ENCODE peak calls at places on chromosomes 16 and 17, in nine cellular contexts. One of them, this sample, is unnamed.

GRCh38 chr16:52603015-52603414 is 56.1 kb upstream of the TOX3 start:
- DNase-seq in CD4-positive, alpha-beta T cell: no peak
- DNase-seq in endothelial cell: no peak
- DNase-seq in AG04449: no peak
- DNase-seq in HCT116: no peak
- DNase-seq in suprapubic skin: no peak
- DNase-seq in activated CD8-positive, alpha-beta T cell treated with anti-CD3 and anti-CD28 coated beads for 36 hours: no peak
- DNase-seq in fibroblast of the aortic adventitia: no peak
- DNase-seq in BJ: no peak
- DNase-seq in this sample: no peak

GRCh38 chr17:28406478-28406824 is 439 bp upstream of the SLC46A1 start:
- DNase-seq in endothelial cell: no peak
- DNase-seq in fibroblast of the aortic adventitia: no peak
- DNase-seq in activated CD8-positive, alpha-beta T cell treated with anti-CD3 and anti-CD28 coated beads for 36 hours: no peak
- DNase-seq in suprapubic skin: no peak
- DNase-seq in BJ: no peak
- DNase-seq in CD4-positive, alpha-beta T cell: no peak
- DNase-seq in HCT116: no peak
- DNase-seq in AG04449: no peak
- DNase-seq in this sample: no peak

GRCh38 chr17:47949951-47950350 is 7.7 kb downstream of the PRR15L start:
- DNase-seq in CD4-positive, alpha-beta T cell: no peak
- DNase-seq in activated CD8-positive, alpha-beta T cell treated with anti-CD3 and anti-CD28 coated beads for 36 hours: no peak
- DNase-seq in BJ: no peak
- DNase-seq in AG04449: no peak
- DNase-seq in endothelial cell: no peak
- DNase-seq in fibroblast of the aortic adventitia: no peak
- DNase-seq in HCT116: no peak
- DNase-seq in suprapubic skin: no peak
- DNase-seq in this sample: no peak

GRCh38 chr16:2033057-2033911 is 6.6 kb downstream of the NHERF2 start:
- DNase-seq in endothelial cell: no peak
- DNase-seq in suprapubic skin: no peak
- DNase-seq in BJ: peak; percentile 16
- DNase-seq in HCT116: no peak
- DNase-seq in activated CD8-positive, alpha-beta T cell treated with anti-CD3 and anti-CD28 coated beads for 36 hours: peak; percentile 29
- DNase-seq in AG04449: no peak
- DNase-seq in fibroblast of the aortic adventitia: peak; percentile 61
- DNase-seq in CD4-positive, alpha-beta T cell: no peak
- DNase-seq in this sample: peak; percentile 74

GRCh38 chr17:39001703-39002637 is 34.8 kb upstream of the FBXO47 start:
- DNase-seq in fibroblast of the aortic adventitia: peak; percentile 95
- DNase-seq in endothelial cell: no peak
- DNase-seq in suprapubic skin: peak; percentile 91
- DNase-seq in CD4-positive, alpha-beta T cell: no peak
- DNase-seq in activated CD8-positive, alpha-beta T cell treated with anti-CD3 and anti-CD28 coated beads for 36 hours: no peak
- DNase-seq in AG04449: no peak
- DNase-seq in HCT116: no peak
- DNase-seq in BJ: peak; percentile 68
- DNase-seq in this sample: no peak

GRCh38 chr17:73653810-73654209 is 9.6 kb upstream of the SDK2 start:
- DNase-seq in endothelial cell: no peak
- DNase-seq in HCT116: no peak
- DNase-seq in fibroblast of the aortic adventitia: no peak
- DNase-seq in suprapubic skin: no peak
- DNase-seq in CD4-positive, alpha-beta T cell: no peak
- DNase-seq in BJ: no peak
- DNase-seq in activated CD8-positive, alpha-beta T cell treated with anti-CD3 and anti-CD28 coated beads for 36 hours: no peak
- DNase-seq in AG04449: no peak
- DNase-seq in this sample: no peak

GRCh38 chr17:40337351-40337750 is 27.2 kb downstream of the GJD3 start:
- DNase-seq in AG04449: no peak
- DNase-seq in endothelial cell: no peak
- DNase-seq in CD4-positive, alpha-beta T cell: no peak
- DNase-seq in activated CD8-positive, alpha-beta T cell treated with anti-CD3 and anti-CD28 coated beads for 36 hours: no peak
- DNase-seq in suprapubic skin: no peak
- DNase-seq in BJ: no peak
- DNase-seq in fibroblast of the aortic adventitia: no peak
- DNase-seq in HCT116: no peak
- DNase-seq in this sample: no peak

GRCh38 chr16:51154271-51155171 is 3.5 kb upstream of the SALL1 start:
- DNase-seq in suprapubic skin: no peak
- DNase-seq in fibroblast of the aortic adventitia: no peak
- DNase-seq in endothelial cell: peak; percentile 22
- DNase-seq in HCT116: no peak
- DNase-seq in activated CD8-positive, alpha-beta T cell treated with anti-CD3 and anti-CD28 coated beads for 36 hours: no peak
- DNase-seq in BJ: no peak
- DNase-seq in AG04449: no peak
- DNase-seq in CD4-positive, alpha-beta T cell: no peak
- DNase-seq in this sample: no peak

GRCh38 chr17:29010586-29010985 is 4.8 kb upstream of the SEZ6 start:
- DNase-seq in HCT116: no peak
- DNase-seq in activated CD8-positive, alpha-beta T cell treated with anti-CD3 and anti-CD28 coated beads for 36 hours: no peak
- DNase-seq in AG04449: no peak
- DNase-seq in fibroblast of the aortic adventitia: no peak
- DNase-seq in endothelial cell: no peak
- DNase-seq in suprapubic skin: no peak
- DNase-seq in BJ: no peak
- DNase-seq in CD4-positive, alpha-beta T cell: no peak
- DNase-seq in this sample: no peak

GRCh38 chr17:77644981-77645380 is 313.5 kb upstream of the TNRC6C start:
- DNase-seq in BJ: no peak
- DNase-seq in suprapubic skin: peak; percentile 41
- DNase-seq in activated CD8-positive, alpha-beta T cell treated with anti-CD3 and anti-CD28 coated beads for 36 hours: peak; percentile 67
- DNase-seq in CD4-positive, alpha-beta T cell: peak; percentile 40
- DNase-seq in HCT116: no peak
- DNase-seq in AG04449: no peak
- DNase-seq in fibroblast of the aortic adventitia: no peak
- DNase-seq in endothelial cell: no peak
- DNase-seq in this sample: no peak

GRCh38 chr16:73126453-73126853 is 78.5 kb upstream of the ZFHX3 start:
- DNase-seq in AG04449: peak; percentile 36
- DNase-seq in BJ: peak; percentile 39
- DNase-seq in CD4-positive, alpha-beta T cell: no peak
- DNase-seq in endothelial cell: no peak
- DNase-seq in HCT116: no peak
- DNase-seq in activated CD8-positive, alpha-beta T cell treated with anti-CD3 and anti-CD28 coated beads for 36 hours: no peak
- DNase-seq in fibroblast of the aortic adventitia: peak; percentile 85
- DNase-seq in suprapubic skin: no peak
- DNase-seq in this sample: no peak

GRCh38 chr17:76683011-76683755 is 27.6 kb downstream of the MXRA7 start:
- DNase-seq in CD4-positive, alpha-beta T cell: no peak
- DNase-seq in suprapubic skin: no peak
- DNase-seq in BJ: no peak
- DNase-seq in activated CD8-positive, alpha-beta T cell treated with anti-CD3 and anti-CD28 coated beads for 36 hours: no peak
- DNase-seq in HCT116: no peak
- DNase-seq in AG04449: no peak
- DNase-seq in fibroblast of the aortic adventitia: no peak
- DNase-seq in endothelial cell: no peak
- DNase-seq in this sample: no peak

GRCh38 chr16:73671102-73671501 is 623.2 kb upstream of the ZFHX3 start:
- DNase-seq in activated CD8-positive, alpha-beta T cell treated with anti-CD3 and anti-CD28 coated beads for 36 hours: no peak
- DNase-seq in BJ: no peak
- DNase-seq in CD4-positive, alpha-beta T cell: no peak
- DNase-seq in endothelial cell: no peak
- DNase-seq in AG04449: no peak
- DNase-seq in fibroblast of the aortic adventitia: no peak
- DNase-seq in suprapubic skin: no peak
- DNase-seq in HCT116: no peak
- DNase-seq in this sample: no peak

GRCh38 chr17:64732336-64733006 is 70.4 kb upstream of the SMURF2 start:
- DNase-seq in AG04449: no peak
- DNase-seq in activated CD8-positive, alpha-beta T cell treated with anti-CD3 and anti-CD28 coated beads for 36 hours: no peak
- DNase-seq in HCT116: no peak
- DNase-seq in endothelial cell: no peak
- DNase-seq in BJ: no peak
- DNase-seq in CD4-positive, alpha-beta T cell: no peak
- DNase-seq in fibroblast of the aortic adventitia: peak; percentile 86
- DNase-seq in suprapubic skin: no peak
- DNase-seq in this sample: no peak

GRCh38 chr17:75049057-75049456 is 2.0 kb downstream of the KCTD2 start:
- DNase-seq in HCT116: no peak
- DNase-seq in fibroblast of the aortic adventitia: no peak
- DNase-seq in AG04449: no peak
- DNase-seq in BJ: no peak
- DNase-seq in suprapubic skin: no peak
- DNase-seq in CD4-positive, alpha-beta T cell: no peak
- DNase-seq in endothelial cell: no peak
- DNase-seq in activated CD8-positive, alpha-beta T cell treated with anti-CD3 and anti-CD28 coated beads for 36 hours: no peak
- DNase-seq in this sample: no peak

GRCh38 chr17:75048396-75048933 is 1.4 kb downstream of the KCTD2 start:
- DNase-seq in CD4-positive, alpha-beta T cell: no peak
- DNase-seq in fibroblast of the aortic adventitia: peak; percentile 77
- DNase-seq in AG04449: no peak
- DNase-seq in suprapubic skin: no peak
- DNase-seq in BJ: no peak
- DNase-seq in endothelial cell: no peak
- DNase-seq in activated CD8-positive, alpha-beta T cell treated with anti-CD3 and anti-CD28 coated beads for 36 hours: no peak
- DNase-seq in HCT116: no peak
- DNase-seq in this sample: no peak

GRCh38 chr17:75046583-75047289 is at the start of the genes ATP5PD and KCTD2:
- DNase-seq in endothelial cell: peak; percentile 94
- DNase-seq in suprapubic skin: peak; percentile 96
- DNase-seq in HCT116: peak; percentile 97
- DNase-seq in AG04449: peak; percentile 77
- DNase-seq in CD4-positive, alpha-beta T cell: peak; percentile 87
- DNase-seq in fibroblast of the aortic adventitia: peak; percentile 97
- DNase-seq in activated CD8-positive, alpha-beta T cell treated with anti-CD3 and anti-CD28 coated beads for 36 hours: peak; percentile 96
- DNase-seq in BJ: peak; percentile 85
- DNase-seq in this sample: peak; percentile 90

GRCh38 chr17:75047398-75048098 is 523 bp downstream of the KCTD2 start:
- DNase-seq in AG04449: no peak
- DNase-seq in suprapubic skin: peak; percentile 83
- DNase-seq in BJ: no peak
- DNase-seq in endothelial cell: peak; percentile 31
- DNase-seq in fibroblast of the aortic adventitia: peak; percentile 2
- DNase-seq in HCT116: no peak
- DNase-seq in activated CD8-positive, alpha-beta T cell treated with anti-CD3 and anti-CD28 coated beads for 36 hours: peak; percentile 54
- DNase-seq in CD4-positive, alpha-beta T cell: no peak
- DNase-seq in this sample: peak; percentile 68

GRCh38 chr17:75051941-75052340 is 4.9 kb downstream of the KCTD2 start:
- DNase-seq in BJ: no peak
- DNase-seq in HCT116: no peak
- DNase-seq in suprapubic skin: no peak
- DNase-seq in endothelial cell: no peak
- DNase-seq in CD4-positive, alpha-beta T cell: no peak
- DNase-seq in AG04449: no peak
- DNase-seq in activated CD8-positive, alpha-beta T cell treated with anti-CD3 and anti-CD28 coated beads for 36 hours: no peak
- DNase-seq in fibroblast of the aortic adventitia: no peak
- DNase-seq in this sample: no peak
- TF ChIP-seq CTCF in BJ: no peak
- TF ChIP-seq CTCF in HCT116: no peak
- TF ChIP-seq CTCF in suprapubic skin: no peak
- TF ChIP-seq CTCF in endothelial cell: no peak
- TF ChIP-seq CTCF in CD4-positive, alpha-beta T cell: no peak
- TF ChIP-seq CTCF in AG04449: no peak
- TF ChIP-seq CTCF in activated CD8-positive, alpha-beta T cell treated with anti-CD3 and anti-CD28 coated beads for 36 hours: no peak
- TF ChIP-seq CTCF in fibroblast of the aortic adventitia: no peak
- TF ChIP-seq CTCF in this sample: no peak

GRCh38 chr16:63850979-63851378 is 1270.9 kb downstream of the CDH11 start:
- DNase-seq in suprapubic skin: no peak
- DNase-seq in AG04449: no peak
- DNase-seq in fibroblast of the aortic adventitia: no peak
- DNase-seq in activated CD8-positive, alpha-beta T cell treated with anti-CD3 and anti-CD28 coated beads for 36 hours: no peak
- DNase-seq in HCT116: no peak
- DNase-seq in endothelial cell: no peak
- DNase-seq in CD4-positive, alpha-beta T cell: no peak
- DNase-seq in BJ: no peak
- DNase-seq in this sample: no peak

GRCh38 chr16:63856537-63856936 is 1265.3 kb downstream of the CDH11 start:
- DNase-seq in fibroblast of the aortic adventitia: no peak
- DNase-seq in HCT116: no peak
- DNase-seq in suprapubic skin: no peak
- DNase-seq in endothelial cell: no peak
- DNase-seq in activated CD8-positive, alpha-beta T cell treated with anti-CD3 and anti-CD28 coated beads for 36 hours: no peak
- DNase-seq in AG04449: no peak
- DNase-seq in CD4-positive, alpha-beta T cell: no peak
- DNase-seq in BJ: no peak
- DNase-seq in this sample: no peak
- TF ChIP-seq CTCF in fibroblast of the aortic adventitia: no peak
- TF ChIP-seq CTCF in HCT116: no peak
- TF ChIP-seq CTCF in suprapubic skin: no peak
- TF ChIP-seq CTCF in endothelial cell: no peak
- TF ChIP-seq CTCF in activated CD8-positive, alpha-beta T cell treated with anti-CD3 and anti-CD28 coated beads for 36 hours: no peak
- TF ChIP-seq CTCF in AG04449: no peak
- TF ChIP-seq CTCF in CD4-positive, alpha-beta T cell: no peak
- TF ChIP-seq CTCF in BJ: no peak
- TF ChIP-seq CTCF in this sample: no peak

DNA sequence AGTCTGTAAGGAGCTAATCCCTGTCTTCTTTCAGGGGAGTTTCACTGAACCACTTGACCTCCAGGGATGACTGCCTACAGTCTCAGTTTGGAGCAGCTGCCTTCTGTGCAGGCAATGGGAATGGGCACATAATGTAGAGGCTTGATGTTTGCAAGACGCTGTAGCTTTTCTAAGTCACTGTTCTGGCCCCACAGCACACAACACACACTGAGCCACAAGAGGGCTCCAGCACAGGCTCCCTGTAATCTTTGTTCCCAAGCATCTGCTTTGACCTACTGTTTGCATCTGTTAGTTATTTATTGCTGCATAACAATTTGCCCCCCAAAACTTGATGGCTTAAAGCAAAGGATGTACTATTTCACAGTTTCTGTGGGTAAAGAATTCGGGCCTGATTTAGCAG is 419.0 kb upstream of the ASIC2 start:
- DNase-seq in activated CD8-positive, alpha-beta T cell treated with anti-CD3 and anti-CD28 coated beads for 36 hours: no peak
- DNase-seq in fibroblast of the aortic adventitia: no peak
- DNase-seq in endothelial cell: no peak
- DNase-seq in BJ: no peak
- DNase-seq in AG04449: no peak
- DNase-seq in CD4-positive, alpha-beta T cell: no peak
- DNase-seq in HCT116: no peak
- DNase-seq in suprapubic skin: no peak
- DNase-seq in this sample: no peak
- TF ChIP-seq CTCF in activated CD8-positive, alpha-beta T cell treated with anti-CD3 and anti-CD28 coated beads for 36 hours: no peak
- TF ChIP-seq CTCF in fibroblast of the aortic adventitia: no peak
- TF ChIP-seq CTCF in endothelial cell: no peak
- TF ChIP-seq CTCF in BJ: no peak
- TF ChIP-seq CTCF in AG04449: no peak
- TF ChIP-seq CTCF in CD4-positive, alpha-beta T cell: no peak
- TF ChIP-seq CTCF in HCT116: no peak
- TF ChIP-seq CTCF in suprapubic skin: no peak
- TF ChIP-seq CTCF in this sample: no peak

DNA sequence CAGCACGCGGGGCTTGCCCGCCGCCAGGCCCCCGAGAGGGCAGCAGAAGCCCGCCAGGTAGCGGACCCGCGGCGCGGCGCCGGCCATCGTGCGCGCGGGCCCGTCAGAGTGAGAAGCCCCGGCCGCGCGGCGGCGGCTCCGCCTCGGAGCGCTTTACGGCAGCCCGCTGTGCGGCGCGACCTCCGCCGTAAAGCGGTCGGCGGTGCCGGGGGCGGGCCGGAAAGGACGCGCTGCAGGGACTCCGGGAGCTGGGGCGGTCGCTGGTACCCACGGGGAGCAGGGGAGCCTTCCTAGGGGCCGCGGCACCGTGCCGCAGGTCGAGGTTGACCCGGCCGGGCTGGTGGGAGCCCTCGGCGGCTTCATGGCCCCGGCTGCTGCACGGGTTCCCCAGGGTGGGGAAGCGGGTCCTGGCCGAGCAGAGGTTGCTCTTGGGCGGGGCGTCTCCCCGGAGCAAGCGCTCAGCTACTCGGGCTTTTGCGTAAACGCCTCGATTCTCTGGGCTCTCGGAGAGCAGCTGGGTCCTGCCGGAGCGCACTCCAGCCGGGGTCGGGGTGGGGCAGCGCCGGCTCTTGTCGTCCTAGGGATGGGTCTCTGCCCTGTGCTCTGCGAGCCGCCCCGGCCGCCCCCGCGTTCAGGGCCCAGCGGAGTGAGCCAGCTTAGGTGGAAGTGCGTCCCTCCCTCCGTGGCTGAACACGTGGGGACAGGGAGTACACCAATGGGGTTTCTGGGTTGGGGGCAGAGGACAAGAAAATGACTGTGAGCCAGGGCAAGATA is at the start of gene FAAP100:
- DNase-seq in AG04449: no peak
- DNase-seq in suprapubic skin: no peak
- DNase-seq in endothelial cell: peak; percentile 86
- DNase-seq in CD4-positive, alpha-beta T cell: peak; percentile 71
- DNase-seq in BJ: no peak
- DNase-seq in HCT116: peak; percentile 70
- DNase-seq in activated CD8-positive, alpha-beta T cell treated with anti-CD3 and anti-CD28 coated beads for 36 hours: peak; percentile 84
- DNase-seq in fibroblast of the aortic adventitia: peak; percentile 68
- DNase-seq in this sample: peak; percentile 76
- TF ChIP-seq CTCF in AG04449: no peak
- TF ChIP-seq CTCF in suprapubic skin: no peak
- TF ChIP-seq CTCF in endothelial cell: no peak
- TF ChIP-seq CTCF in CD4-positive, alpha-beta T cell: no peak
- TF ChIP-seq CTCF in BJ: no peak
- TF ChIP-seq CTCF in HCT116: no peak
- TF ChIP-seq CTCF in activated CD8-positive, alpha-beta T cell treated with anti-CD3 and anti-CD28 coated beads for 36 hours: no peak
- TF ChIP-seq CTCF in fibroblast of the aortic adventitia: no peak
- TF ChIP-seq CTCF in this sample: no peak